ENCODE peak calls at places on chromosomes 2 and 18, in seven cellular contexts. B, X, Y, F, W, L and Z are unnamed samples.

GRCh38 chr2:150528861-150529801 is 41.7 kb upstream of the RND3 start:
- DNase-seq in B (peak; percentile 79), X (peak; percentile 62), Y (no peak), F (peak; percentile 44), W (no peak), L (peak; percentile 85), Z (no peak)

GRCh38 chr2:224780096-224780495 is 63.9 kb upstream of the CCDC195 start:
- DNase-seq in B (no peak), X (no peak), Y (no peak), F (no peak), W (no peak), L (no peak), Z (no peak)

GRCh38 chr2:40511661-40512213 is 59.8 kb upstream of the SLC8A1 start:
- DNase-seq in B (peak; percentile 80), X (no peak), Y (no peak), F (peak; percentile 5), W (no peak), L (peak; percentile 48), Z (no peak)

GRCh38 chr2:165016772-165017411 is 61.6 kb upstream of the SLC38A11 start:
- DNase-seq in B (peak; percentile 65), X (peak; percentile 48), Y (peak; percentile 33), F (peak; percentile 73), W (no peak), L (peak; percentile 80), Z (peak; percentile 46)

GRCh38 chr2:26364669-26365068 is 18.1 kb upstream of the ADGRF3 start:
- DNase-seq in B (no peak), X (no peak), Y (no peak), F (no peak), W (no peak), L (no peak), Z (no peak)

GRCh38 chr2:226489765-226490164 is 309.9 kb downstream of the IRS1 start:
- DNase-seq in B (peak; percentile 94), X (no peak), Y (no peak), F (peak; percentile 45), W (no peak), L (peak; percentile 90), Z (no peak)

GRCh38 chr2:105325389-105325963 is 4.1 kb downstream of the TGFBRAP1 start:
- DNase-seq in B (peak; percentile 55), X (peak; percentile 48), Y (no peak), F (peak; percentile 60), W (no peak), L (peak; percentile 85), Z (no peak)

GRCh38 chr2:197145471-197146056 is 165.0 kb downstream of the ANKRD44 start:
- DNase-seq in B (no peak), X (no peak), Y (no peak), F (no peak), W (no peak), L (no peak), Z (no peak)

GRCh38 chr2:41610501-41611242 is 437.1 kb upstream of the PKDCC start:
- DNase-seq in B (peak; percentile 36), X (no peak), Y (no peak), F (no peak), W (no peak), L (no peak), Z (no peak)

GRCh38 chr18:9612215-9612830 is 2.0 kb downstream of the PPP4R1 start:
- DNase-seq in B (peak; percentile 58), X (peak; percentile 12), Y (no peak), F (peak; percentile 55), W (no peak), L (peak; percentile 66), Z (no peak)

GRCh38 chr18:8277270-8277669 is 332.0 kb upstream of the RAB12 start:
- DNase-seq in B (peak; percentile 50), X (no peak), Y (no peak), F (no peak), W (no peak), L (no peak), Z (no peak)

GRCh38 chr2:125070726-125071505 is 1045.8 kb downstream of the CNTNAP5 start:
- DNase-seq in B (no peak), X (no peak), Y (no peak), F (no peak), W (no peak), L (no peak), Z (no peak)

GRCh38 chr18:63325086-63325686 is 5.6 kb upstream of the BCL2 start:
- DNase-seq in B (no peak), X (no peak), Y (no peak), F (no peak), W (no peak), L (no peak), Z (no peak)

GRCh38 chr18:3857544-3857943 is 407.6 kb downstream of the TGIF1 start:
- DNase-seq in B (peak; percentile 65), X (no peak), Y (no peak), F (no peak), W (no peak), L (no peak), Z (no peak)
- H3K18ac ChIP-seq in B (peak overlapping the region; percentile 42), X (no peak overlapping the region), Y (no peak overlapping the region), F (no peak overlapping the region), W (no peak overlapping the region), L (no peak overlapping the region), Z (no peak overlapping the region)

DNA sequence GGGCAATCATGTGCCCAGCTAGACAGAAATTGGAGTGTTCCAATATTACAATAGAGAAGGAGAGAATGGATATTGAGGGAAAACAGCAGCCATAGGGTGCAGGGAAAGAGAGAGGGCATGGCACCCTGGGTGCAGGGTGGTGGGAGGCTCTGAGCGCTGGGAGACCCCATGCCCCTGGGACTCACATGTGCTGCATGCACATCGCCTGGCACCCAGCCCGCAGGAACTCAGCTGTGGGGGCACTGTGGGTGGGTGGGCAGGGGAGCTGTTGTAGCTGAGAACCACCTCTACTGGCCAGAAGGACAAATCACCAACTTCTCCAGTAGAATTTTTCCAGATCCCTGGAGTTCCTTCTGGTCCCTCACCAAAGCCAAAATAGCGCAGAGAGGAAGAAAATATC is 7.2 kb upstream of the NEURL3 start:
- DNase-seq in B (no peak), X (no peak), Y (no peak), F (no peak), W (no peak), L (no peak), Z (no peak)
- H3K23ac ChIP-seq in B (no peak overlapping the region), X (no peak overlapping the region), Y (no peak overlapping the region), F (no peak overlapping the region), W (no peak overlapping the region), L (no peak overlapping the region), Z (no peak overlapping the region)

GRCh38 chr2:238305965-238306679 is 14.2 kb upstream of the TRAF3IP1 start:
- DNase-seq in B (no peak), X (no peak), Y (no peak), F (no peak), W (no peak), L (no peak), Z (no peak)

GRCh38 chr2:238302751-238303150 is 14.3 kb upstream of the PER2 start:
- DNase-seq in B (no peak), X (no peak), Y (no peak), F (no peak), W (no peak), L (no peak), Z (no peak)

GRCh38 chr2:238304116-238304515 is 15.7 kb upstream of the PER2 start:
- DNase-seq in B (no peak), X (no peak), Y (no peak), F (no peak), W (no peak), L (no peak), Z (no peak)

GRCh38 chr2:238306680-238306998 is 13.7 kb upstream of the TRAF3IP1 start:
- DNase-seq in B (no peak), X (no peak), Y (no peak), F (no peak), W (no peak), L (no peak), Z (no peak)

GRCh38 chr2:238305092-238305862 is 15.0 kb upstream of the TRAF3IP1 start:
- DNase-seq in B (no peak), X (no peak), Y (no peak), F (peak; percentile 53), W (no peak), L (no peak), Z (no peak)
- H2BK120ac ChIP-seq in B (no peak overlapping the region), X (no peak overlapping the region), Y (no peak overlapping the region), F (no peak overlapping the region), W (no peak overlapping the region), L (no peak overlapping the region), Z (no peak overlapping the region)

GRCh38 chr2:237818066-237818473 is 19.5 kb downstream of the RBM44 start:
- DNase-seq in B (peak; percentile 45), X (no peak), Y (no peak), F (no peak), W (no peak), L (peak; percentile 65), Z (no peak)
- H3K18ac ChIP-seq in B (no peak overlapping the region), X (no peak overlapping the region), Y (no peak overlapping the region), F (no peak overlapping the region), W (no peak overlapping the region), L (no peak overlapping the region), Z (no peak overlapping the region)

DNA sequence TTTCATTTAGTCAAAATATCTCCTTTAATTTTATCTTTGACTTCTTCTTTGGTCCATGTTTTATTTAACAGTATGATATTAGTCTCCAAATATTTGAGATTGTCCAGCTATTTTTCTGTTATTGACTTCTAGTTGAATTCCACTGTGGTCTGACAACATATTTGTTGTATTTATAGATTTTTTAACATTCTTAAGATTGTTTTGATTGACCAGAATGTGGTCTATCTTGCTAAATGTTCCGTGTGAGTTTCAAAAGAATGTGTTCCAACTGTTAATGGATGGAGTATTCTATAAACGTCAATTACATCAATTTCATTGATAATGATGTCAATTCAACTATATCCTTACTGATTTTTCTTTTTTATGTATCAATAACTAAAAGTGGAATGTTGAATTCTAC is 1452.1 kb downstream of the SUCLG1 start:
- DNase-seq in B (no peak), X (no peak), Y (no peak), F (no peak), W (no peak), L (no peak), Z (no peak)
- H3K23ac ChIP-seq in B (no peak overlapping the region), X (no peak overlapping the region), Y (no peak overlapping the region), F (no peak overlapping the region), W (no peak overlapping the region), L (no peak overlapping the region), Z (no peak overlapping the region)

GRCh38 chr2:191877875-191878274 is 31.0 kb upstream of the CAVIN2 start:
- DNase-seq in B (no peak), X (no peak), Y (no peak), F (no peak), W (no peak), L (no peak), Z (no peak)
- H2BK120ac ChIP-seq in B (peak overlapping the region; percentile 49), X (no peak overlapping the region), Y (no peak overlapping the region), F (no peak overlapping the region), W (no peak overlapping the region), L (no peak overlapping the region), Z (no peak overlapping the region)

GRCh38 chr2:144015655-144016245 is 504.2 kb downstream of the ZEB2 start:
- DNase-seq in B (peak; percentile 98), X (peak; percentile 43), Y (no peak), F (no peak), W (no peak), L (peak; percentile 52), Z (no peak)
- H3K18ac ChIP-seq in B (peak overlapping the region; percentile 77), X (no peak overlapping the region), Y (no peak overlapping the region), F (no peak overlapping the region), W (no peak overlapping the region), L (no peak overlapping the region), Z (no peak overlapping the region)